ENCODE peak calls at places on chromosomes 13 and 19, in ten cellular contexts. U, Z, L, K, D, N, Q, G, C and X are unnamed samples.

GRCh38 chr13:83780201-83780600 is 102.1 kb downstream of the SLITRK1 start:
- DNase-seq in U (no peak), Z (no peak), L (no peak), K (no peak), D (no peak), N (no peak), Q (no peak), G (peak), C (no peak), X (peak)

GRCh38 chr19:48806518-48806817 is 4.4 kb downstream of the BCAT2 start:
- DNase-seq in U (no peak), Z (no peak), L (peak), K (no peak), D (peak), N (no peak), Q (peak), G (no peak), C (no peak), X (peak)

GRCh38 chr19:48770223-48770622 is 14.9 kb downstream of the FGF21 start:
- DNase-seq in U (no peak), Z (no peak), L (no peak), K (no peak), D (no peak), N (no peak), Q (peak), G (no peak), C (no peak), X (no peak)

GRCh38 chr13:81990652-81991051 is 1649.7 kb upstream of the SPRY2 start:
- DNase-seq in U (no peak), Z (no peak), L (no peak), K (no peak), D (no peak), N (no peak), Q (no peak), G (no peak), C (no peak), X (peak)

GRCh38 chr19:3055741-3056453 is 6.4 kb downstream of the TLE5 start:
- DNase-seq in U (no peak), Z (no peak), L (peak), K (peak), D (no peak), N (no peak), Q (peak), G (no peak), C (peak), X (no peak)

GRCh38 chr13:80574113-80574512 is 233.2 kb upstream of the SPRY2 start:
- DNase-seq in U (no peak), Z (no peak), L (no peak), K (no peak), D (no peak), N (no peak), Q (no peak), G (no peak), C (no peak), X (no peak)

GRCh38 chr13:42740753-42741152 is 40.6 kb upstream of the FAM216B start:
- DNase-seq in U (peak), Z (no peak), L (peak), K (peak), D (no peak), N (no peak), Q (peak), G (no peak), C (no peak), X (no peak)

GRCh38 chr19:18894254-18895037 is 1.5 kb downstream of the CERS1 start:
- DNase-seq in U (no peak), Z (no peak), L (no peak), K (no peak), D (peak), N (no peak), Q (no peak), G (no peak), C (no peak), X (peak)

GRCh38 chr13:41058229-41059070 is 2.9 kb upstream of the WBP4 start:
- DNase-seq in U (no peak), Z (no peak), L (no peak), K (no peak), D (no peak), N (no peak), Q (no peak), G (peak), C (no peak), X (no peak)

GRCh38 chr13:92390217-92390616 is 836.4 kb upstream of the GPC6 start:
- DNase-seq in U (peak), Z (no peak), L (no peak), K (no peak), D (no peak), N (no peak), Q (no peak), G (no peak), C (no peak), X (no peak)

GRCh38 chr13:20882206-20882605 is 20.3 kb downstream of the XPO4 start:
- DNase-seq in U (no peak), Z (no peak), L (no peak), K (no peak), D (no peak), N (no peak), Q (no peak), G (no peak), C (no peak), X (no peak)

GRCh38 chr19:50275577-50276368 is 53.4 kb downstream of the KCNC3 start:
- DNase-seq in U (no peak), Z (no peak), L (no peak), K (no peak), D (no peak), N (no peak), Q (no peak), G (no peak), C (no peak), X (peak)

GRCh38 chr19:10553943-10554381 is 10.3 kb downstream of the ATG4D start:
- DNase-seq in U (no peak), Z (no peak), L (peak), K (peak), D (no peak), N (no peak), Q (no peak), G (no peak), C (peak), X (no peak)

GRCh38 chr13:25489238-25489637 is 117.5 kb downstream of the ATP8A2 start:
- DNase-seq in U (no peak), Z (no peak), L (no peak), K (no peak), D (no peak), N (no peak), Q (no peak), G (no peak), C (no peak), X (no peak)

GRCh38 chr13:94009696-94010095 is 469.8 kb downstream of the DCT start:
- DNase-seq in U (no peak), Z (no peak), L (no peak), K (no peak), D (no peak), N (no peak), Q (no peak), G (no peak), C (no peak), X (no peak)

GRCh38 chr19:18543814-18544475 is 572 bp upstream of the FKBP8 start:
- DNase-seq in U (no peak), Z (peak), L (peak), K (peak), D (no peak), N (no peak), Q (peak), G (peak), C (peak), X (no peak)

GRCh38 chr19:6065685-6066365 is 44.5 kb downstream of the RFX2 start:
- DNase-seq in U (no peak), Z (no peak), L (peak), K (peak), D (no peak), N (no peak), Q (peak), G (no peak), C (no peak), X (peak)

GRCh38 chr13:110593430-110594130 is 21.8 kb upstream of the NAXD start:
- DNase-seq in U (peak), Z (peak), L (no peak), K (no peak), D (no peak), N (no peak), Q (no peak), G (peak), C (no peak), X (no peak)

GRCh38 chr19:7515471-7516226 is at the start of gene ZNF358:
- DNase-seq in U (no peak), Z (no peak), L (peak), K (peak), D (peak), N (peak), Q (peak), G (peak), C (peak), X (peak)
- TF ChIP-seq CTCF in U (no peak), Z (no peak), L (no peak), K (no peak), D (no peak), N (no peak), Q (no peak), G (no peak), C (no peak), X (no peak)

GRCh38 chr13:27270594-27271520 is at the start of gene RASL11A:
- DNase-seq in U (no peak), Z (no peak), L (peak), K (peak), D (peak), N (peak), Q (peak), G (peak), C (peak), X (peak)
- TF ChIP-seq CTCF in U (peak), Z (peak), L (peak), K (peak), D (peak), N (peak), Q (peak), G (peak), C (peak), X (peak)

DNA sequence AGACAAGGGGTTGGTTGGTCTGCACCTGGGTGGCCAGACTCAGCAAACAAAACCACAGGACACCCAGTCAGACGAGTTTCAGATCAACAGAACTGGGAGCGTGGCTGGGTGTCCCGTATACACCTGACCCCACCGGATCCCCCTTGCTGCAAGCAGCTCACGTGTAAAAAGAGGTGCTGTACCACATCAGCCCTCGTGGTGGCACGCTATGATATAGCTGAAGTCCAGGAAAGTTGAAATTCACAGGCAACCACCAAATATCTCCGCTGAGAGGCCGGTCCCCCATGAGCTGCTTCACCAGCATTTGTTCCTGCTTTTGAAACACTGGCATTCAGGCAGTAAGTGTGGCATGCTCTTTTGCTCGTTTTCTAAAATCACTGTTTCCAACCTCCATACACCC is 92.3 kb downstream of the TUBA3C start:
- DNase-seq in U (no peak), Z (no peak), L (no peak), K (no peak), D (no peak), N (no peak), Q (no peak), G (no peak), C (no peak), X (no peak)
- TF ChIP-seq CTCF in U (no peak), Z (no peak), L (no peak), K (no peak), D (no peak), N (no peak), Q (no peak), G (no peak), C (no peak), X (no peak)

GRCh38 chr19:45553464-45553863 is 31.1 kb downstream of the OPA3 start:
- DNase-seq in U (no peak), Z (no peak), L (peak), K (peak), D (peak), N (peak), Q (no peak), G (peak), C (no peak), X (peak)
- TF ChIP-seq CTCF in U (peak), Z (no peak), L (peak), K (peak), D (peak), N (peak), Q (no peak), G (no peak), C (no peak), X (peak)

GRCh38 chr13:113356594-113356993 is 7.3 kb downstream of the GRTP1 start:
- DNase-seq in U (no peak), Z (no peak), L (no peak), K (no peak), D (no peak), N (no peak), Q (no peak), G (no peak), C (no peak), X (no peak)
- TF ChIP-seq CTCF in U (no peak), Z (no peak), L (no peak), K (no peak), D (no peak), N (no peak), Q (no peak), G (no peak), C (no peak), X (no peak)

GRCh38 chr19:8335343-8336071 is 7.6 kb downstream of the KANK3 start:
- DNase-seq in U (no peak), Z (no peak), L (no peak), K (no peak), D (peak), N (no peak), Q (peak), G (peak), C (no peak), X (no peak)
- TF ChIP-seq CTCF in U (peak), Z (peak), L (no peak), K (no peak), D (no peak), N (peak), Q (peak), G (no peak), C (no peak), X (peak)

DNA sequence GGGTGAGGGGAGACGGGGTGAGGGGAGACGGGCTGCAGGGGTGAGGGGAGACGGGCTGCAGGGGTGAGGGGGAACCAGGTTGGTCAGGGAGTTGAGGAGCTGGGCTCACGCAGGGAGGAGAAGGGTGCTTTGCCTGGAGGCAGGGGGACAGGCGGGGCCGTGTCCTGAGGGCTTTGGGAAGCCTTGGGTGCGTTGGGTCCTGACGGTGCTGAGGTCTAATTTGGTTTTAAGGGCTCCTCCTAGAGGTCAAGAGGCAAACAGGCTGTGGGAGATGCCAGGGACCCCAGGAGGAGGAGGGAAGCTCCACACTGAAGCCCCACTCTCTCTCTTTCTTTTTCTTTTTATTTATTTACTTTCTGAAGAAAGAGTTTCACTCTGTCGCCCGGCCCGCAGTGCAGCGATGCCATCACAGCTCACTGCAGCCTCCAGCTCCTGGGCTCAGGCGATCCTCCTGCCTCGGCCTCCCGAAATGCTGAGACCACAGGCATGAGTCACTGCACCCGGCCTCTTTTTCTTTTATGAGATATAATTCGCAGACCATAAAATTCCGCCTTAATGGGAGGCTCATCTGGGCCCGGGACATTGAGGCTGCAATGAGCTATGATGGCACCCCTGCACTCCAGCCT is 9.3 kb upstream of the MISP start:
- DNase-seq in U (no peak), Z (no peak), L (no peak), K (no peak), D (no peak), N (no peak), Q (no peak), G (peak), C (no peak), X (no peak)
- TF ChIP-seq CTCF in U (peak), Z (peak), L (no peak), K (no peak), D (no peak), N (peak), Q (no peak), G (no peak), C (no peak), X (peak)

GRCh38 chr13:38970380-38971051 is 20.1 kb downstream of the STOML3 start:
- DNase-seq in U (no peak), Z (no peak), L (no peak), K (no peak), D (no peak), N (no peak), Q (no peak), G (no peak), C (no peak), X (no peak)
- TF ChIP-seq CTCF in U (no peak), Z (no peak), L (no peak), K (no peak), D (no peak), N (no peak), Q (no peak), G (no peak), C (no peak), X (no peak)

GRCh38 chr19:51783373-51783772 is 11.6 kb upstream of the FPR3 start:
- DNase-seq in U (no peak), Z (no peak), L (no peak), K (no peak), D (no peak), N (no peak), Q (peak), G (no peak), C (no peak), X (no peak)
- TF ChIP-seq CTCF in U (peak), Z (peak), L (no peak), K (no peak), D (no peak), N (peak), Q (no peak), G (peak), C (no peak), X (no peak)

DNA sequence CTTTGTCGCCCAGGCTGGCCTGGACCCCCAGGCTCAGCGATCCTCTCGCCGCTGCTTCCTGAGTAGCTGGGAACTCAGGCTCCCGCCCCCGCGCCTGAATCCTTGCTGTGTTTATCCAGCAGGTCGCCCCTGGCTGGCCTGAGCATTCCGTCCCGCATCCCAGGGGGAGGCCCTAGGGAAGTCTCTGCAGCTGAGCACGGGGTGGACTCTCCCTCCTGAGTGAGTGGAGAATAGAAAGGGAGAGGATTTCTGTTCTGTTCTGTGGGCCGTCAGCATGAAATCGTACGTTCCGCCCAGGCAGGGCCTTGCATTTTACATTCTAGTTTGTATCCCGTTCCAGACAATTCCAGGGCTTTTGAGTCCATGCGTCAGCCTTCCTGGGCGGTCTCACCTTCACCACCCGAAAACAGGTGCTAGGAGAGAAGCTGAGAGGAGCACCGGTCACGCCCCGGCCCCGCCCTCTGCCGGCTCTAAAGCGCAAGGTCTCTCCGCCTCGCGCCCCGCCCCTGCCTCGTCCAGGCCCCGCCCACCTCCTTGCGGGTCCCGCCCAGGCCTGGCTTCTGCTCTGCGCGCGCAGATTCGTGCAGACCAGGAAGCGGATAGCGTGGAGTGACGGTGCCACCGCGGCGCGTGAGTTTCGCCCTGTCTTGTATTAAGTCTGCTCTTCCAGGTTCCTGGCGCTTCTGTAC is at the start of gene ZNF761:
- DNase-seq in U (peak), Z (peak), L (peak), K (peak), D (peak), N (peak), Q (peak), G (peak), C (peak), X (peak)
- TF ChIP-seq CTCF in U (peak), Z (peak), L (no peak), K (peak), D (peak), N (peak), Q (peak), G (peak), C (peak), X (peak)